ENCODE peak calls at places on chromosomes 2 and 18, in nine cellular contexts. N, F, C, K, M, Z, T, Q and R are unnamed samples.

GRCh38 chr2:127106457-127106997 is 427 bp downstream of the BIN1 start:
- DNase-seq in K (peak), C (no peak), Z (no peak), T (peak), N (no peak), Q (peak), M (no peak), F (peak), R (no peak)

GRCh38 chr2:210593166-210593565 is 36.8 kb downstream of the CPS1 start:
- DNase-seq in Q (peak), F (peak), M (peak), C (no peak), Z (no peak), T (no peak), K (no peak), N (no peak), R (no peak)

GRCh38 chr2:157784169-157784822 is 91.8 kb downstream of the ACVR1 start:
- DNase-seq in C (peak), Q (peak), T (peak), Z (peak), F (peak), M (no peak), K (no peak), N (peak), R (peak)

GRCh38 chr2:37324536-37324785 is 172 bp downstream of the PRKD3 start:
- DNase-seq in K (no peak), N (peak), T (no peak), M (peak), Q (peak), C (peak), F (peak), Z (no peak), R (peak)

GRCh38 chr2:20164061-20164733 is 60.7 kb downstream of the SDC1 start:
- DNase-seq in M (no peak), K (no peak), T (no peak), Q (no peak), Z (no peak), F (peak), C (no peak), N (no peak), R (no peak)

GRCh38 chr2:196266855-196267254 is 95.5 kb upstream of the STK17B start:
- DNase-seq in F (no peak), Z (no peak), C (no peak), T (no peak), M (no peak), Q (peak), K (no peak), N (no peak), R (no peak)

GRCh38 chr2:74812787-74813200 is 21.1 kb upstream of the HK2 start:
- DNase-seq in F (no peak), K (no peak), Z (no peak), M (no peak), Q (no peak), N (no peak), T (no peak), C (no peak), R (no peak)

GRCh38 chr18:28588884-28589549 is 412.1 kb upstream of the CDH2 start:
- DNase-seq in K (no peak), T (no peak), C (peak), F (peak), N (no peak), Q (peak), Z (no peak), M (peak), R (no peak)

GRCh38 chr2:74917702-74918619 is 40.5 kb upstream of the POLE4 start:
- DNase-seq in M (peak), N (no peak), Q (peak), K (no peak), F (peak), T (no peak), C (peak), Z (no peak), R (no peak)

GRCh38 chr2:191746809-191747208 is 68.9 kb downstream of the NABP1 start:
- DNase-seq in Q (no peak), T (no peak), N (no peak), K (no peak), F (peak), Z (no peak), M (no peak), C (no peak), R (no peak)

GRCh38 chr2:96123936-96124335 is 7.6 kb upstream of the ADRA2B start:
- DNase-seq in K (no peak), Q (no peak), C (no peak), F (no peak), T (no peak), N (no peak), M (no peak), Z (no peak), R (no peak)

GRCh38 chr18:36769611-36770314 is 59.0 kb downstream of the TPGS2 start:
- DNase-seq in K (peak), M (peak), Z (no peak), Q (peak), T (no peak), C (peak), F (no peak), N (peak), R (no peak)

GRCh38 chr2:73516033-73516432 is 126.2 kb downstream of the NAT8 start:
- DNase-seq in T (no peak), F (peak), K (no peak), C (no peak), Z (no peak), M (no peak), N (no peak), Q (peak), R (no peak)

GRCh38 chr18:78671551-78671950 is 308.1 kb upstream of the SALL3 start:
- DNase-seq in Z (no peak), C (no peak), F (no peak), Q (no peak), T (no peak), M (no peak), N (no peak), K (no peak), R (no peak)

GRCh38 chr2:160402498-160402897 is 91.1 kb downstream of the RBMS1 start:
- DNase-seq in N (no peak), Z (no peak), M (peak), Q (no peak), T (no peak), C (no peak), F (no peak), K (no peak), R (no peak)

GRCh38 chr18:79916546-79917350 is 34.7 kb downstream of the SLC66A2 start:
- DNase-seq in K (peak), N (peak), F (no peak), C (no peak), T (no peak), Z (no peak), M (no peak), Q (no peak), R (no peak)

GRCh38 chr18:7941533-7941932 is 374.4 kb downstream of the PTPRM start:
- DNase-seq in M (no peak), F (no peak), C (no peak), T (no peak), K (no peak), Q (no peak), Z (peak), N (peak), R (peak)

GRCh38 chr2:234178309-234179030 is 128.0 kb downstream of the SPP2 start:
- DNase-seq in N (no peak), M (peak), Q (peak), K (no peak), C (peak), T (no peak), F (peak), Z (no peak), R (no peak)

GRCh38 chr2:202932425-202933138 is 20.5 kb downstream of the CARF start:
- DNase-seq in F (no peak), N (no peak), K (no peak), M (peak), C (peak), Q (peak), Z (no peak), T (no peak), R (no peak)

GRCh38 chr18:34758378-34758948 is 48.4 kb downstream of the DTNA start:
- DNase-seq in M (no peak), F (no peak), C (no peak), Z (no peak), T (no peak), N (no peak), Q (no peak), K (no peak), R (no peak)

GRCh38 chr2:235666240-235666781 is 172.5 kb downstream of the AGAP1 start:
- DNase-seq in Z (peak), K (no peak), F (peak), C (peak), N (no peak), Q (peak), M (peak), T (no peak), R (peak)

GRCh38 chr2:229715895-229716507 is 1.6 kb upstream of the DNER start:
- DNase-seq in M (no peak), C (peak), Q (peak), Z (peak), N (no peak), T (no peak), K (no peak), F (no peak), R (peak)
- TF ChIP-seq CTCF in M (peak), C (peak), Q (peak), Z (peak), N (peak), T (peak), K (peak), F (peak), R (peak)

GRCh38 chr2:186784930-186785329 is 64.0 kb downstream of the ZSWIM2 start:
- DNase-seq in N (no peak), F (no peak), M (no peak), K (no peak), Z (no peak), C (no peak), Q (no peak), T (no peak), R (no peak)

GRCh38 chr2:186783254-186783653 is 65.7 kb downstream of the ZSWIM2 start:
- DNase-seq in C (no peak), K (no peak), Z (no peak), M (no peak), Q (peak), N (no peak), F (no peak), T (no peak), R (no peak)

DNA sequence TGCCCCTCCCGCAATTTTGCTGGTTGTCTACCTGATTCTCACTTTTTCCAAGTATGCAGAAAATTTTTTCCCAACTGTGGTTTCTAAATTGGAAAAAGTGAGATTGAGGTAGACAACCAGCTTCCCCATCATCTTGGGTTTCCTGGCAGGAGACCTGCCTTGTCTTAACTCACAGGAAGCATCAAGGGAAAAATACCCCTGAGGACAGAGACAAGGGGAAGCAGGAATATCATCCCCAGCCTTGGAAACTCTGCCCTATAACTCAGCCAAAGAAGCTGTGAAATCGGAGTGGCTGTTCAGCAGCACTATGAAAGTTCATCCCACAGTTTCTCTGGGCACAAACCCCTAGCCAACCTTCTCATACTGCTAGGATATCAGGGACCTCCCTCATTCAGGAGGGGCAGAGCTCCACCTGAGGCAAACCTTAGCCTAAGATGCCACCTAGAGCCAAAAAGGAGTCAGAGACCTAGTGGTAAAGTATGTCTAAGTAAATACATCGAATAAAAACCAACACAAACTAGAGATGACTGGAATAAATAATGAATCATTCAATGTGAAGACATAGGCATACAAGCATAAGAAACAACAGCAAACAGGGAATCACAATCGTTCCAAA is 68.2 kb downstream of the ZSWIM2 start:
- DNase-seq in M (peak), Z (no peak), T (no peak), Q (peak), F (peak), K (peak), C (peak), N (no peak), R (no peak)
- TF ChIP-seq CTCF in M (peak), Z (no peak), T (no peak), Q (peak), F (no peak), K (peak), C (peak), N (no peak), R (no peak)

GRCh38 chr2:72090271-72090720 is 57.4 kb downstream of the CYP26B1 start:
- DNase-seq in K (no peak), M (no peak), T (no peak), C (no peak), N (no peak), F (no peak), Z (no peak), Q (no peak), R (no peak)

GRCh38 chr2:72092099-72092498 is 55.6 kb downstream of the CYP26B1 start:
- DNase-seq in Z (peak), N (no peak), K (no peak), M (no peak), T (no peak), C (no peak), F (no peak), Q (peak), R (no peak)

GRCh38 chr2:72090781-72091482 is 56.7 kb downstream of the CYP26B1 start:
- DNase-seq in N (no peak), K (no peak), T (no peak), F (no peak), Z (no peak), Q (no peak), C (no peak), M (no peak), R (no peak)

GRCh38 chr2:72089028-72089427 is 58.6 kb downstream of the CYP26B1 start:
- DNase-seq in K (no peak), N (no peak), M (no peak), Q (no peak), C (no peak), F (no peak), T (no peak), Z (no peak), R (no peak)

GRCh38 chr2:72089537-72089936 is 58.1 kb downstream of the CYP26B1 start:
- DNase-seq in N (no peak), C (no peak), Q (no peak), T (no peak), M (no peak), Z (no peak), K (no peak), F (no peak), R (no peak)
- TF ChIP-seq CTCF in N (no peak), C (no peak), Q (no peak), T (no peak), M (no peak), Z (no peak), K (no peak), F (no peak), R (no peak)

GRCh38 chr2:86323273-86323672 is 14.2 kb downstream of the REEP1 start:
- DNase-seq in T (no peak), F (no peak), N (no peak), M (no peak), K (no peak), Q (no peak), Z (no peak), C (no peak), R (no peak)

GRCh38 chr2:86315084-86315483 is 22.3 kb downstream of the REEP1 start:
- DNase-seq in M (no peak), K (no peak), F (no peak), C (no peak), Z (no peak), N (no peak), T (no peak), Q (no peak), R (no peak)

GRCh38 chr2:86314125-86314524 is 23.3 kb downstream of the REEP1 start:
- DNase-seq in M (no peak), Z (no peak), F (no peak), K (no peak), T (no peak), C (no peak), Q (no peak), N (no peak), R (no peak)

GRCh38 chr2:86319700-86320369 is 17.6 kb downstream of the REEP1 start:
- DNase-seq in F (no peak), M (no peak), Q (no peak), T (no peak), C (no peak), Z (no peak), K (no peak), N (no peak), R (no peak)
- TF ChIP-seq CTCF in F (no peak), M (no peak), Q (no peak), T (no peak), C (no peak), Z (no peak), K (no peak), N (no peak), R (no peak)

DNA sequence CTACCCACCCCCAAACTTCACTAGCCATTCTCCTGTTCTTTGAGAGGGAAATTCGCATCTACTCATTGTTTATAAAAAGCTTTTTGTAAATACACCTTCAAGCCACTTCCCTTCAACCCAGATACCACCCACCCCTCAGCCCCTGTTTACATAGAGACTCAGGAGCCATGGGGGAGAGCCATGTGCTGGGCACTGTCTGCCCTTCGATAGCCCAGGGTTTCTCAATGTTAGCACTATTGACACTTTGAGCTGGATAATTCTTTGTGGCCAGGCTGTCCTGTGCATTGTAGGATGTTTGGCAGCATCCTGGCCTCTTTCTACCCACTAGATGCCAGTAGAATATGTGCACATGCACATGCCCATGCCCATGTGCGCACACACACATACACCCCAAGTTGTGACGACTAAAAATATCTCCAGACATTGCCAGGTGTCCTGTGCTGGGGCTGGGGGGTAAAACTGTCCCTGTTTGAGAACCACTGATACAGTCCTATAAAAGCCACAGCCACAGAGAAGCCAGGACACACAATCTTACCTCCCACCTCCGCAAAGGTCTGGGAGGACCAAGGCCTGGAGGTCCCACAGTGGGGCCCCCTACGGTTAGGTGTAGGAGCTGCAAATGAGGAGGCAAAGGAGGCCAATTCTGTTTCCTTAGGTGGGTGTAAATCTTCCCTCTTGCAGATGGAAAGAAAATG is 44.5 kb upstream of the ASPRV1 start:
- DNase-seq in Q (no peak), F (no peak), K (no peak), Z (no peak), C (no peak), T (no peak), N (no peak), M (no peak), R (no peak)
- TF ChIP-seq CTCF in Q (no peak), F (no peak), K (no peak), Z (no peak), C (no peak), T (no peak), N (no peak), M (no peak), R (no peak)